ENCODE peak calls at places on chromosome X, in nine cellular contexts. One of them, this sample, is unnamed.
A peak's percentile ranks its signal among the peaks of the same experiment; 100 is the strongest.

GRCh38 chrX:109840585-109840984 is 107.5 kb upstream of the ACSL4 start:
- DNase-seq in body of pancreas: no peak
- DNase-seq in cortex of kidney: no peak
- DNase-seq in PC-9: peak; percentile 63
- DNase-seq in aorta: peak; percentile 54
- DNase-seq in naive thymus-derived CD8-positive, alpha-beta T cell: no peak
- DNase-seq in activated T-helper 2 cell treated with anti-CD3 and anti-CD28 coated beads, Interferon-gamma antibody, Interleukin-2, Interleukin-4, amounts not matched to agents 10 μg/mL and 5 μg/mL and 100 μg/mL, durations not matched to agents 14 hours and 24 hours and 36 hours: no peak
- DNase-seq in neuronal stem cell: no peak
- DNase-seq in posterior vena cava: no peak
- DNase-seq in this sample: peak; percentile 21

GRCh38 chrX:140971385-140971784 is 31.0 kb upstream of the SPANXB1 start:
- DNase-seq in body of pancreas: no peak
- DNase-seq in cortex of kidney: no peak
- DNase-seq in PC-9: no peak
- DNase-seq in aorta: no peak
- DNase-seq in naive thymus-derived CD8-positive, alpha-beta T cell: no peak
- DNase-seq in activated T-helper 2 cell treated with anti-CD3 and anti-CD28 coated beads, Interferon-gamma antibody, Interleukin-2, Interleukin-4, amounts not matched to agents 10 μg/mL and 5 μg/mL and 100 μg/mL, durations not matched to agents 14 hours and 24 hours and 36 hours: no peak
- DNase-seq in neuronal stem cell: no peak
- DNase-seq in posterior vena cava: no peak
- DNase-seq in this sample: no peak

GRCh38 chrX:153374426-153374825 is 26.7 kb downstream of the PNMA6E start:
- DNase-seq in body of pancreas: no peak
- DNase-seq in cortex of kidney: no peak
- DNase-seq in PC-9: no peak
- DNase-seq in aorta: no peak
- DNase-seq in naive thymus-derived CD8-positive, alpha-beta T cell: no peak
- DNase-seq in activated T-helper 2 cell treated with anti-CD3 and anti-CD28 coated beads, Interferon-gamma antibody, Interleukin-2, Interleukin-4, amounts not matched to agents 10 μg/mL and 5 μg/mL and 100 μg/mL, durations not matched to agents 14 hours and 24 hours and 36 hours: no peak
- DNase-seq in neuronal stem cell: no peak
- DNase-seq in posterior vena cava: no peak
- DNase-seq in this sample: no peak

GRCh38 chrX:148422531-148422930 is 77.9 kb upstream of the AFF2 start:
- DNase-seq in body of pancreas: no peak
- DNase-seq in cortex of kidney: no peak
- DNase-seq in PC-9: no peak
- DNase-seq in aorta: no peak
- DNase-seq in naive thymus-derived CD8-positive, alpha-beta T cell: no peak
- DNase-seq in activated T-helper 2 cell treated with anti-CD3 and anti-CD28 coated beads, Interferon-gamma antibody, Interleukin-2, Interleukin-4, amounts not matched to agents 10 μg/mL and 5 μg/mL and 100 μg/mL, durations not matched to agents 14 hours and 24 hours and 36 hours: no peak
- DNase-seq in neuronal stem cell: no peak
- DNase-seq in posterior vena cava: no peak
- DNase-seq in this sample: no peak

GRCh38 chrX:64205441-64205734 is at the start of gene AMER1:
- DNase-seq in body of pancreas: no peak
- DNase-seq in cortex of kidney: no peak
- DNase-seq in PC-9: no peak
- DNase-seq in aorta: no peak
- DNase-seq in naive thymus-derived CD8-positive, alpha-beta T cell: no peak
- DNase-seq in activated T-helper 2 cell treated with anti-CD3 and anti-CD28 coated beads, Interferon-gamma antibody, Interleukin-2, Interleukin-4, amounts not matched to agents 10 μg/mL and 5 μg/mL and 100 μg/mL, durations not matched to agents 14 hours and 24 hours and 36 hours: no peak
- DNase-seq in neuronal stem cell: no peak
- DNase-seq in posterior vena cava: no peak
- DNase-seq in this sample: no peak

GRCh38 chrX:12978205-12979010 is 3.5 kb downstream of the TMSB4X start:
- DNase-seq in body of pancreas: peak; percentile 53
- DNase-seq in cortex of kidney: no peak
- DNase-seq in PC-9: peak; percentile 71
- DNase-seq in aorta: peak; percentile 72
- DNase-seq in naive thymus-derived CD8-positive, alpha-beta T cell: peak; percentile 83
- DNase-seq in activated T-helper 2 cell treated with anti-CD3 and anti-CD28 coated beads, Interferon-gamma antibody, Interleukin-2, Interleukin-4, amounts not matched to agents 10 μg/mL and 5 μg/mL and 100 μg/mL, durations not matched to agents 14 hours and 24 hours and 36 hours: peak; percentile 68
- DNase-seq in neuronal stem cell: no peak
- DNase-seq in posterior vena cava: peak; percentile 85
- DNase-seq in this sample: no peak

GRCh38 chrX:16185725-16186136 is 18.4 kb downstream of the MAGEB17 start:
- DNase-seq in body of pancreas: no peak
- DNase-seq in cortex of kidney: no peak
- DNase-seq in PC-9: peak; percentile 35
- DNase-seq in aorta: peak; percentile 30
- DNase-seq in naive thymus-derived CD8-positive, alpha-beta T cell: no peak
- DNase-seq in activated T-helper 2 cell treated with anti-CD3 and anti-CD28 coated beads, Interferon-gamma antibody, Interleukin-2, Interleukin-4, amounts not matched to agents 10 μg/mL and 5 μg/mL and 100 μg/mL, durations not matched to agents 14 hours and 24 hours and 36 hours: no peak
- DNase-seq in neuronal stem cell: no peak
- DNase-seq in posterior vena cava: no peak
- DNase-seq in this sample: peak; percentile 54

GRCh38 chrX:83022020-83022419 is 486.1 kb upstream of the POU3F4 start:
- DNase-seq in body of pancreas: no peak
- DNase-seq in cortex of kidney: no peak
- DNase-seq in PC-9: no peak
- DNase-seq in aorta: no peak
- DNase-seq in naive thymus-derived CD8-positive, alpha-beta T cell: no peak
- DNase-seq in activated T-helper 2 cell treated with anti-CD3 and anti-CD28 coated beads, Interferon-gamma antibody, Interleukin-2, Interleukin-4, amounts not matched to agents 10 μg/mL and 5 μg/mL and 100 μg/mL, durations not matched to agents 14 hours and 24 hours and 36 hours: no peak
- DNase-seq in neuronal stem cell: no peak
- DNase-seq in posterior vena cava: no peak
- DNase-seq in this sample: no peak

GRCh38 chrX:54029543-54030143 is 14.6 kb downstream of the PHF8 start:
- DNase-seq in body of pancreas: peak; percentile 61
- DNase-seq in cortex of kidney: no peak
- DNase-seq in PC-9: no peak
- DNase-seq in aorta: no peak
- DNase-seq in naive thymus-derived CD8-positive, alpha-beta T cell: no peak
- DNase-seq in activated T-helper 2 cell treated with anti-CD3 and anti-CD28 coated beads, Interferon-gamma antibody, Interleukin-2, Interleukin-4, amounts not matched to agents 10 μg/mL and 5 μg/mL and 100 μg/mL, durations not matched to agents 14 hours and 24 hours and 36 hours: no peak
- DNase-seq in neuronal stem cell: no peak
- DNase-seq in posterior vena cava: no peak
- DNase-seq in this sample: no peak

GRCh38 chrX:13387656-13388421 is 68.0 kb upstream of the ATXN3L start:
- DNase-seq in body of pancreas: no peak
- DNase-seq in cortex of kidney: no peak
- DNase-seq in PC-9: no peak
- DNase-seq in aorta: no peak
- DNase-seq in naive thymus-derived CD8-positive, alpha-beta T cell: no peak
- DNase-seq in activated T-helper 2 cell treated with anti-CD3 and anti-CD28 coated beads, Interferon-gamma antibody, Interleukin-2, Interleukin-4, amounts not matched to agents 10 μg/mL and 5 μg/mL and 100 μg/mL, durations not matched to agents 14 hours and 24 hours and 36 hours: no peak
- DNase-seq in neuronal stem cell: no peak
- DNase-seq in posterior vena cava: no peak
- DNase-seq in this sample: no peak

GRCh38 chrX:74534569-74535038 is 79.8 kb downstream of the RLIM start:
- DNase-seq in body of pancreas: no peak
- DNase-seq in cortex of kidney: no peak
- DNase-seq in PC-9: no peak
- DNase-seq in aorta: no peak
- DNase-seq in naive thymus-derived CD8-positive, alpha-beta T cell: no peak
- DNase-seq in activated T-helper 2 cell treated with anti-CD3 and anti-CD28 coated beads, Interferon-gamma antibody, Interleukin-2, Interleukin-4, amounts not matched to agents 10 μg/mL and 5 μg/mL and 100 μg/mL, durations not matched to agents 14 hours and 24 hours and 36 hours: no peak
- DNase-seq in neuronal stem cell: no peak
- DNase-seq in posterior vena cava: no peak
- DNase-seq in this sample: no peak

GRCh38 chrX:53421772-53422090 is 723 bp downstream of the SMC1A start:
- DNase-seq in body of pancreas: no peak
- DNase-seq in cortex of kidney: no peak
- DNase-seq in PC-9: no peak
- DNase-seq in aorta: no peak
- DNase-seq in naive thymus-derived CD8-positive, alpha-beta T cell: no peak
- DNase-seq in activated T-helper 2 cell treated with anti-CD3 and anti-CD28 coated beads, Interferon-gamma antibody, Interleukin-2, Interleukin-4, amounts not matched to agents 10 μg/mL and 5 μg/mL and 100 μg/mL, durations not matched to agents 14 hours and 24 hours and 36 hours: no peak
- DNase-seq in neuronal stem cell: no peak
- DNase-seq in posterior vena cava: no peak
- DNase-seq in this sample: no peak

GRCh38 chrX:13123857-13124345 is 79.5 kb upstream of the FAM9C start:
- DNase-seq in body of pancreas: no peak
- DNase-seq in cortex of kidney: no peak
- DNase-seq in PC-9: no peak
- DNase-seq in aorta: no peak
- DNase-seq in naive thymus-derived CD8-positive, alpha-beta T cell: peak; percentile 15
- DNase-seq in activated T-helper 2 cell treated with anti-CD3 and anti-CD28 coated beads, Interferon-gamma antibody, Interleukin-2, Interleukin-4, amounts not matched to agents 10 μg/mL and 5 μg/mL and 100 μg/mL, durations not matched to agents 14 hours and 24 hours and 36 hours: no peak
- DNase-seq in neuronal stem cell: no peak
- DNase-seq in posterior vena cava: no peak
- DNase-seq in this sample: no peak

GRCh38 chrX:110081740-110082139 is 78.8 kb downstream of the TMEM164 start:
- DNase-seq in body of pancreas: peak; percentile 44
- DNase-seq in cortex of kidney: no peak
- DNase-seq in PC-9: no peak
- DNase-seq in aorta: no peak
- DNase-seq in naive thymus-derived CD8-positive, alpha-beta T cell: no peak
- DNase-seq in activated T-helper 2 cell treated with anti-CD3 and anti-CD28 coated beads, Interferon-gamma antibody, Interleukin-2, Interleukin-4, amounts not matched to agents 10 μg/mL and 5 μg/mL and 100 μg/mL, durations not matched to agents 14 hours and 24 hours and 36 hours: no peak
- DNase-seq in neuronal stem cell: no peak
- DNase-seq in posterior vena cava: no peak
- DNase-seq in this sample: no peak

GRCh38 chrX:43809463-43809862 is 72.8 kb downstream of the MAOB start:
- DNase-seq in body of pancreas: no peak
- DNase-seq in cortex of kidney: no peak
- DNase-seq in PC-9: no peak
- DNase-seq in aorta: no peak
- DNase-seq in naive thymus-derived CD8-positive, alpha-beta T cell: no peak
- DNase-seq in activated T-helper 2 cell treated with anti-CD3 and anti-CD28 coated beads, Interferon-gamma antibody, Interleukin-2, Interleukin-4, amounts not matched to agents 10 μg/mL and 5 μg/mL and 100 μg/mL, durations not matched to agents 14 hours and 24 hours and 36 hours: no peak
- DNase-seq in neuronal stem cell: no peak
- DNase-seq in posterior vena cava: no peak
- DNase-seq in this sample: no peak

GRCh38 chrX:109536439-109537323 is at the start of gene NXT2:
- DNase-seq in body of pancreas: peak; percentile 90
- DNase-seq in cortex of kidney: peak; percentile 12
- DNase-seq in PC-9: peak; percentile 87
- DNase-seq in aorta: peak; percentile 94
- DNase-seq in naive thymus-derived CD8-positive, alpha-beta T cell: peak; percentile 86
- DNase-seq in activated T-helper 2 cell treated with anti-CD3 and anti-CD28 coated beads, Interferon-gamma antibody, Interleukin-2, Interleukin-4, amounts not matched to agents 10 μg/mL and 5 μg/mL and 100 μg/mL, durations not matched to agents 14 hours and 24 hours and 36 hours: peak; percentile 82
- DNase-seq in neuronal stem cell: peak; percentile 84
- DNase-seq in posterior vena cava: peak; percentile 96
- DNase-seq in this sample: peak; percentile 88